ENCODE peak calls at places on chromosome 21, in six cellular contexts. O, V, L, I, Q and D are unnamed samples.

GRCh38 chr21:43818685-43819084 is 29.3 kb downstream of the RRP1 start:
- DNase-seq in L (no peak), I (no peak), O (no peak), V (no peak), Q (no peak), D (no peak)

GRCh38 chr21:43331962-43332458 is 94.9 kb downstream of the SIK1 start:
- DNase-seq in Q (peak), V (peak), L (peak), O (peak), I (peak), D (no peak)

GRCh38 chr21:35529141-35529863 is 480.2 kb upstream of the RUNX1 start:
- DNase-seq in I (peak), O (peak), V (peak), L (peak), Q (peak), D (no peak)

GRCh38 chr21:15566692-15567091 is 163.1 kb upstream of the USP25 start:
- DNase-seq in I (no peak), Q (no peak), V (no peak), O (no peak), L (no peak), D (no peak)

GRCh38 chr21:22941779-22942178 is 1943.6 kb downstream of the NCAM2 start:
- DNase-seq in I (no peak), O (no peak), L (no peak), Q (no peak), V (no peak), D (no peak)

GRCh38 chr21:33230518-33231324 is 983 bp downstream of the IFNAR2 start:
- DNase-seq in I (peak), Q (peak), V (peak), O (peak), L (peak), D (no peak)

GRCh38 chr21:18646114-18646513 is 242.5 kb upstream of the TMPRSS15 start:
- DNase-seq in Q (no peak), I (no peak), O (no peak), V (no peak), L (no peak), D (no peak)

GRCh38 chr21:22174746-22175145 is 1176.5 kb downstream of the NCAM2 start:
- DNase-seq in I (no peak), L (no peak), V (no peak), Q (no peak), O (no peak), D (no peak)

GRCh38 chr21:36079010-36079649 is 9.3 kb downstream of the CBR1 start:
- DNase-seq in Q (no peak), I (no peak), V (no peak), L (no peak), O (no peak), D (no peak)

GRCh38 chr21:35045539-35046222 is 3.4 kb downstream of the RUNX1 start:
- DNase-seq in V (no peak), I (no peak), L (no peak), Q (no peak), O (no peak), D (no peak)

GRCh38 chr21:36113647-36114428 is 21.0 kb upstream of the CBR3 start:
- DNase-seq in O (no peak), Q (no peak), L (no peak), V (no peak), I (no peak), D (no peak)

GRCh38 chr21:33063365-33063883 is 6.5 kb upstream of the OLIG1 start:
- DNase-seq in I (no peak), O (no peak), Q (no peak), V (no peak), L (no peak), D (no peak)

GRCh38 chr21:34670962-34671348 is 2.2 kb downstream of the CLIC6 start:
- DNase-seq in Q (no peak), O (no peak), L (no peak), V (no peak), I (no peak), D (no peak)

GRCh38 chr21:33650929-33651505 is 8.7 kb downstream of the ITSN1 start:
- DNase-seq in V (no peak), O (peak), L (peak), I (no peak), Q (peak), D (no peak)

GRCh38 chr21:35206141-35207125 is 157.3 kb upstream of the RUNX1 start:
- DNase-seq in V (no peak), I (peak), Q (peak), O (no peak), L (no peak), D (peak)

GRCh38 chr21:42636535-42636914 is 16.9 kb upstream of the PDE9A start:
- DNase-seq in Q (peak), V (no peak), O (peak), I (no peak), L (peak), D (no peak)

GRCh38 chr21:27108228-27108627 is 141.3 kb upstream of the ADAMTS5 start:
- DNase-seq in V (no peak), Q (peak), L (no peak), I (no peak), O (no peak), D (no peak)

GRCh38 chr21:43281661-43282357 is 113.0 kb downstream of the CRYAA start:
- DNase-seq in Q (no peak), I (no peak), L (no peak), V (no peak), O (no peak), D (no peak)

GRCh38 chr21:46639489-46640386 is 4.3 kb downstream of the PRMT2 start:
- DNase-seq in V (peak), Q (peak), O (peak), L (peak), I (no peak), D (no peak)

GRCh38 chr21:37072239-37072987 is 458 bp downstream of the PIGP start:
- DNase-seq in V (no peak), O (no peak), Q (peak), I (peak), L (peak), D (no peak)

GRCh38 chr21:34548782-34549376 is 36.9 kb upstream of the KCNE1 start:
- DNase-seq in L (no peak), V (no peak), I (no peak), O (no peak), Q (no peak), D (no peak)

GRCh38 chr21:33286600-33287456 is 20.7 kb downstream of the IL10RB start:
- DNase-seq in L (peak), Q (peak), V (peak), I (no peak), O (peak), D (no peak)

GRCh38 chr21:25080706-25081495 is 526.4 kb downstream of the MRPL39 start:
- DNase-seq in I (no peak), Q (peak), O (no peak), V (no peak), L (no peak), D (no peak)

GRCh38 chr21:35099310-35099709 is 50.2 kb upstream of the RUNX1 start:
- DNase-seq in L (no peak), Q (peak), V (no peak), I (no peak), O (no peak), D (no peak)

GRCh38 chr21:42666023-42666747 is 12.8 kb downstream of the PDE9A start:
- DNase-seq in I (no peak), V (peak), O (no peak), L (no peak), Q (no peak), D (no peak)

GRCh38 chr21:26776320-26777021 is 68.7 kb downstream of the ADAMTS1 start:
- DNase-seq in L (peak), I (no peak), O (peak), Q (peak), V (peak), D (no peak)

GRCh38 chr21:33308586-33309490 is 15.9 kb upstream of the IFNAR1 start:
- DNase-seq in Q (peak), O (peak), I (no peak), L (peak), V (no peak), D (peak)

GRCh38 chr21:17848228-17848627 is 29.1 kb upstream of the C21orf91 start:
- DNase-seq in V (peak), Q (peak), L (peak), O (peak), I (peak), D (peak)

GRCh38 chr21:26210614-26211013 is 40.0 kb upstream of the APP start:
- DNase-seq in Q (no peak), V (no peak), L (no peak), I (no peak), O (no peak), D (no peak)

GRCh38 chr21:39913651-39914145 is 46.5 kb downstream of the PCP4 start:
- DNase-seq in Q (no peak), I (no peak), V (no peak), L (no peak), O (no peak), D (no peak)

GRCh38 chr21:45019076-45019886 is 55.1 kb upstream of the ADARB1 start:
- DNase-seq in V (no peak), Q (no peak), I (no peak), O (no peak), L (no peak), D (no peak)
- H3K4me3 ChIP-seq in V (no peak), Q (no peak), I (peak), O (peak), L (no peak), D (no peak)

GRCh38 chr21:29155933-29156260 is 25.5 kb downstream of the MAP3K7CL start:
- DNase-seq in L (no peak), V (no peak), O (no peak), Q (no peak), I (no peak), D (no peak)
- H3K4me3 ChIP-seq in L (peak), V (peak), O (no peak), Q (no peak), I (no peak), D (no peak)

GRCh38 chr21:31880816-31881215 is 8.0 kb downstream of the HUNK start:
- DNase-seq in I (no peak), O (no peak), V (no peak), Q (no peak), L (no peak), D (no peak)
- H3K4me3 ChIP-seq in I (no peak), O (no peak), V (no peak), Q (no peak), L (no peak), D (no peak)

GRCh38 chr21:31107871-31108270 is 69.6 kb upstream of the KRTAP19-8 start:
- DNase-seq in L (no peak), I (no peak), V (no peak), Q (no peak), O (no peak), D (no peak)
- H3K4me3 ChIP-seq in L (no peak), I (no peak), V (no peak), Q (no peak), O (no peak), D (no peak)

GRCh38 chr21:45478115-45478801 is 64.0 kb downstream of the SLC19A1 start:
- DNase-seq in L (peak), I (peak), O (peak), V (peak), Q (peak), D (peak)

GRCh38 chr21:45479691-45480675 is 62.3 kb downstream of the SLC19A1 start:
- DNase-seq in L (no peak), V (no peak), O (no peak), Q (no peak), I (no peak), D (no peak)

GRCh38 chr21:45480701-45481500 is 61.3 kb downstream of the SLC19A1 start:
- DNase-seq in Q (no peak), O (no peak), I (no peak), L (no peak), V (no peak), D (no peak)

GRCh38 chr21:45477176-45478114 is 64.8 kb downstream of the SLC19A1 start:
- DNase-seq in O (no peak), Q (no peak), V (no peak), L (no peak), I (no peak), D (no peak)

DNA sequence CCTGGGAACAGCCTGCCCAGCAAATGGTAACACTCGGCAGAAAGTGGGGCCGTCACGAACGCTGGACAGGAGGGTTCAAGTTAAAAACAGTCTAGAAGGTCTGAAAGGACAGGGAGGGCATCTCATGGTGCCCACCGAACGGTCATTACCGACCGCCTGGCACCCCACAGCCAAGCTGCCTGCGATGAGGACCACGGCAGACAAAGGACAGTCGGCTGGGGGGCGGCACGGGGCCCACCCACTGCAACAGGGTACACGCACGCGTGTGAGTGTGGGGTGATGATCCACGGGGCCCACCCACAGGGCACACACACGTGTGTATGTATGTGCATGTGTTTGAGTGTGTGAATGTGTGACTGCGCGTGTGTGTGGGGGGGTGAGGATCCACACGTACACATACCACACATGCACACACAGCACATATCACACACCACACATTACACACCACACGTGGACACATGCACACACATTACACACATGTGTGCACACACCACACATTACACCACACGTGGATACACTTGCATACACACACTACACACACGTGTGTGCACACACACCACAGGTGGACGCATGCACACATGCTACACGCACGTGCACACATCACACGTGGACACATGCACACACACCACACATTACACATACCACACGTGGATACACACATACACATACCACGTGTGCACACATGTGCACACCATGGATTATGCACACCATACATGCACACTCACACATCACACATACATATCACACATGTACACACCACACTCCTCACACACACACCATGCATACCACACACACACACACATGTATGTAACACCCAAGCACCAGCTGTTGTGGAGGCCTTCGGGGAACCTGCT is 63.2 kb downstream of the SLC19A1 start:
- DNase-seq in L (no peak), O (no peak), I (no peak), V (no peak), Q (no peak), D (no peak)
- H3K4me3 ChIP-seq in L (no peak), O (no peak), I (no peak), V (no peak), Q (no peak), D (peak)

GRCh38 chr21:38208118-38208517 is 48.7 kb upstream of the KCNJ15 start:
- DNase-seq in Q (no peak), L (no peak), V (no peak), O (no peak), I (no peak), D (no peak)
- H3K4me3 ChIP-seq in Q (no peak), L (no peak), V (no peak), O (no peak), I (no peak), D (no peak)

GRCh38 chr21:38660333-38661295 is 145.1 kb upstream of the ETS2 start:
- DNase-seq in O (peak), L (no peak), V (peak), I (peak), Q (no peak), D (no peak)

GRCh38 chr21:38662224-38662568 is 143.5 kb upstream of the ETS2 start:
- DNase-seq in L (no peak), V (no peak), Q (no peak), O (no peak), I (no peak), D (no peak)

GRCh38 chr21:38663282-38663681 is 142.4 kb upstream of the ETS2 start:
- DNase-seq in O (no peak), L (no peak), Q (no peak), V (no peak), I (no peak), D (no peak)

GRCh38 chr21:38659936-38660332 is 145.8 kb upstream of the ETS2 start:
- DNase-seq in I (no peak), V (no peak), O (no peak), Q (no peak), L (no peak), D (no peak)

GRCh38 chr21:38661296-38662223 is 144.2 kb upstream of the ETS2 start:
- DNase-seq in O (peak), V (peak), I (peak), L (peak), Q (peak), D (no peak)
- H3K4me3 ChIP-seq in O (peak), V (peak), I (peak), L (peak), Q (peak), D (no peak)